ENCODE peak calls at places on chromosomes 1 and 21, in six cellular contexts. L, N, Y, F, S and Q are unnamed samples.

GRCh38 chr1:109112056-109112651 is 1.8 kb upstream of the ELAPOR1 start:
- DNase-seq in L (peak; percentile 50), N (peak; percentile 41), Y (no peak), F (peak; percentile 40), S (peak; percentile 30), Q (no peak)

GRCh38 chr1:246005067-246005466 is 502.0 kb downstream of the SMYD3 start:
- DNase-seq in L (no peak), N (peak; percentile 96), Y (no peak), F (peak; percentile 87), S (peak; percentile 57), Q (no peak)

GRCh38 chr1:208069317-208069716 is 158.4 kb upstream of the CD34 start:
- DNase-seq in L (no peak), N (no peak), Y (no peak), F (no peak), S (no peak), Q (no peak)

GRCh38 chr1:184212649-184213314 is 161.3 kb downstream of the TSEN15 start:
- DNase-seq in L (peak; percentile 58), N (peak; percentile 88), Y (no peak), F (peak; percentile 61), S (peak; percentile 47), Q (no peak)

GRCh38 chr1:112317556-112317955 is 78.5 kb upstream of the CTTNBP2NL start:
- DNase-seq in L (no peak), N (no peak), Y (no peak), F (no peak), S (no peak), Q (no peak)

GRCh38 chr1:188269956-188270355 is 1441.2 kb downstream of the PLA2G4A start:
- DNase-seq in L (no peak), N (peak; percentile 6), Y (no peak), F (peak; percentile 45), S (no peak), Q (no peak)

GRCh38 chr1:12436817-12437599 is 181.0 kb downstream of the DHRS3 start:
- DNase-seq in L (no peak), N (peak; percentile 84), Y (no peak), F (peak; percentile 53), S (no peak), Q (no peak)

GRCh38 chr1:115524211-115524610 is 117.6 kb upstream of the VANGL1 start:
- DNase-seq in L (peak; percentile 67), N (no peak), Y (no peak), F (no peak), S (no peak), Q (no peak)

GRCh38 chr21:42684109-42684916 is 30.9 kb downstream of the PDE9A start:
- DNase-seq in L (no peak), N (no peak), Y (peak; percentile 14), F (no peak), S (peak; percentile 69), Q (no peak)

GRCh38 chr1:226061793-226062557 is 541 bp upstream of the H3-3A start:
- DNase-seq in L (peak; percentile 82), N (peak; percentile 65), Y (no peak), F (peak; percentile 76), S (peak; percentile 85), Q (no peak)

GRCh38 chr1:211581521-211581920 is 2.6 kb upstream of the SLC30A1 start:
- DNase-seq in L (no peak), N (peak; percentile 78), Y (no peak), F (no peak), S (no peak), Q (no peak)

GRCh38 chr1:64167176-64167575 is 36.2 kb upstream of the UBE2U start:
- DNase-seq in L (no peak), N (peak; percentile 56), Y (no peak), F (no peak), S (no peak), Q (no peak)

GRCh38 chr1:172585348-172585747 is 52.4 kb downstream of the SUCO start:
- DNase-seq in L (no peak), N (peak; percentile 46), Y (no peak), F (no peak), S (no peak), Q (no peak)

GRCh38 chr1:184682956-184683355 is 71.7 kb downstream of the EDEM3 start:
- DNase-seq in L (no peak), N (no peak), Y (no peak), F (no peak), S (no peak), Q (no peak)